ENCODE peak calls at places on chromosomes 4 and X, in seven cellular contexts. W is mesendoderm, O is neuronal stem cell, S is trophoblast cell, N is IMR-90, P is mesenchymal stem cell, F is H1. M is an unnamed sample.

GRCh38 chr4:8282134-8282641 is 12.6 kb downstream of the HTRA3 start:
- DNase-seq in N (no peak), S (no peak), O (no peak), P (no peak), F (no peak), W (no peak), M (no peak)

GRCh38 chr4:8319731-8320385 is 50.3 kb downstream of the HTRA3 start:
- DNase-seq in O (no peak), F (peak; percentile 23), W (no peak), S (no peak), P (no peak), N (no peak), M (no peak)

GRCh38 chrX:150934453-150934852 is 36.0 kb upstream of the CD99L2 start:
- DNase-seq in P (no peak), O (no peak), W (peak; percentile 91), F (no peak), S (no peak), N (peak; percentile 66), M (peak; percentile 81)

GRCh38 chr4:173507471-173508385 is 22.3 kb downstream of the HAND2 start:
- DNase-seq in F (peak; percentile 74), W (peak; percentile 34), O (no peak), P (no peak), S (no peak), N (no peak), M (no peak)

GRCh38 chrX:9728271-9728670 is 37.4 kb downstream of the GPR143 start:
- DNase-seq in N (no peak), W (no peak), P (no peak), F (no peak), S (no peak), O (no peak), M (no peak)

GRCh38 chr4:15333692-15334633 is 93.9 kb upstream of the C1QTNF7 start:
- DNase-seq in N (no peak), F (no peak), P (no peak), W (no peak), S (no peak), O (no peak), M (no peak)

GRCh38 chr4:160848901-160849735 is 1314.7 kb downstream of the FSTL5 start:
- DNase-seq in N (no peak), F (no peak), W (peak; percentile 60), S (no peak), P (peak; percentile 66), O (no peak), M (no peak)

GRCh38 chr4:106869551-106869950 is 166.6 kb downstream of the DKK2 start:
- DNase-seq in F (no peak), S (peak; percentile 9), W (no peak), O (no peak), P (peak; percentile 83), N (no peak), M (no peak)

GRCh38 chrX:68895339-68896250 is 66.8 kb downstream of the EFNB1 start:
- DNase-seq in F (no peak), N (peak; percentile 42), S (no peak), O (no peak), W (peak; percentile 53), P (peak; percentile 76), M (no peak)

GRCh38 chrX:72271091-72271490 is 6.0 kb downstream of the RPS4X start:
- DNase-seq in F (no peak), N (no peak), W (no peak), S (no peak), P (no peak), O (no peak), M (no peak)

GRCh38 chr4:184845367-184846011 is 19.7 kb upstream of the ACSL1 start:
- DNase-seq in N (peak; percentile 79), F (no peak), P (peak; percentile 77), W (no peak), S (peak; percentile 36), O (no peak), M (no peak)

GRCh38 chr4:73740353-73740778 is at the start of gene CXCL8:
- DNase-seq in N (peak; percentile 91), F (no peak), W (peak; percentile 13), P (peak; percentile 96), S (peak; percentile 81), O (no peak), M (no peak)

GRCh38 chr4:105709081-105709450 is 482 bp downstream of the GSTCD start:
- DNase-seq in S (peak; percentile 61), O (no peak), P (peak; percentile 58), W (peak; percentile 73), N (no peak), F (no peak), M (no peak)

GRCh38 chr4:3712112-3712805 is 53.9 kb upstream of the ADRA2C start:
- DNase-seq in P (no peak), W (no peak), O (no peak), N (no peak), S (no peak), F (no peak), M (no peak)

GRCh38 chr4:184237612-184238011 is 19.9 kb upstream of the ENPP6 start:
- DNase-seq in N (no peak), P (peak; percentile 17), F (no peak), S (no peak), W (no peak), O (no peak), M (no peak)

GRCh38 chrX:154731881-154732280 is 19.0 kb downstream of the GAB3 start:
- DNase-seq in W (peak; percentile 17), P (peak; percentile 62), S (peak; percentile 83), O (no peak), F (no peak), N (peak; percentile 45), M (no peak)

GRCh38 chrX:111743316-111743715 is 62.3 kb downstream of the ALG13 start:
- DNase-seq in P (no peak), S (peak; percentile 62), N (no peak), F (no peak), W (no peak), O (no peak), M (no peak)

GRCh38 chr4:8769645-8770517 is 101.8 kb downstream of the HMX1 start:
- DNase-seq in W (no peak), N (no peak), S (no peak), O (no peak), P (no peak), F (no peak), M (no peak)

GRCh38 chr4:5945936-5946335 is 53.0 kb upstream of the CRMP1 start:
- DNase-seq in F (no peak), W (no peak), O (no peak), P (no peak), S (no peak), N (no peak), M (no peak)
- H3K9ac ChIP-seq in F (no peak overlapping the region), W (no peak overlapping the region), O (no peak overlapping the region), P (no peak overlapping the region), S (no peak overlapping the region), N (no peak overlapping the region), M (no peak overlapping the region)

DNA sequence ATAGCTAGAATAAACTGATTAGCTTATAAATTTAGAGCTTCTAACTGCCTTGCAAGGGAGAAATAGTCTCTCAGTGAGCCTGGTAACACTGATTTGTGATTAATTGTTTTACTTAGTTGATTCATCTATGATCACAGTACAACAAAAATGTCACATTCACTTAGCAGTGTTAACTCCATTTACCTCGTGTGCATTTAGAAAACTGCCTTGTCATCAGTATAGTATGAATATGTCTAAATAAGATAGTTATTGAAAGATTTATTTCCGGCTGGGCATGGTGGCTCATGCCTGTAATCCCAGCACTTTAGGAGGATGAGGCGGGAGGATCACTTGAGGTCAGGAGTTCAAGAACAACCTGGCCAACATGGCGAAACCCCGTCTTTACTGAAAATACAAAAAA is 39.3 kb downstream of the FAM199X start:
- DNase-seq in P (no peak), N (no peak), S (no peak), F (no peak), O (no peak), W (no peak), M (no peak)
- H2AK5ac ChIP-seq in P (no peak overlapping the region), N (no peak overlapping the region), S (no peak overlapping the region), F (no peak overlapping the region), O (no peak overlapping the region), W (no peak overlapping the region), M (no peak overlapping the region)

GRCh38 chrX:79089897-79090584 is 54.4 kb upstream of the GPR174 start:
- DNase-seq in W (no peak), P (no peak), S (no peak), N (no peak), O (no peak), F (no peak), M (no peak)
- H2BK120ac ChIP-seq in W (no peak overlapping the region), P (no peak overlapping the region), S (no peak overlapping the region), N (no peak overlapping the region), O (no peak overlapping the region), F (no peak overlapping the region), M (no peak overlapping the region)

DNA sequence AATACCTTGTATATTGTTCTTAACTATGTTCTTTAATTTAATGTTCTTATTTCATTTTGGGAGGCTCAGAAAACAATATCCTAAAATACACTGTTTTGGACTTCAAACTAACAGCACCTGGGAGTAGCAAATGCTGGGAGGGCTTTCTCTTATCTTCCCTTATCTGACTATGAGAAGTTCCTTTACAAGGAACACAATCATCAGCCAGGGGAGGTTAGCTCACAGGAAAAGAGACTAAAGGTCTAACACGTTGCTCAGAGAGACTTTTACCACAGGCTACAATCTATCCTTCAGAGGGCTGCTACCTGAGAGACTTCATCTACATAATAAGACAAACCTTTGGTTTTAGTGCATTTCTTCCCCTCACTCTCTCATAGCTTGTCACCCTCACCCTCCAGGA is 35.7 kb downstream of the MEPE start:
- DNase-seq in P (no peak), N (no peak), O (no peak), W (peak; percentile 94), S (no peak), F (no peak), M (no peak)
- H3K9ac ChIP-seq in P (no peak overlapping the region), N (no peak overlapping the region), O (no peak overlapping the region), W (no peak overlapping the region), S (no peak overlapping the region), F (no peak overlapping the region), M (no peak overlapping the region)

GRCh38 chr4:82921795-82922194 is 21.3 kb downstream of the THAP9 start:
- DNase-seq in S (no peak), P (no peak), W (no peak), F (no peak), N (no peak), O (no peak), M (no peak)
- H2AK5ac ChIP-seq in S (no peak overlapping the region), P (no peak overlapping the region), W (no peak overlapping the region), F (no peak overlapping the region), N (no peak overlapping the region), O (no peak overlapping the region), M (no peak overlapping the region)

GRCh38 chrX:15579778-15580747 is 20.7 kb downstream of the ACE2 start:
- DNase-seq in W (peak; percentile 16), N (peak; percentile 4), O (no peak), S (peak; percentile 71), F (no peak), P (peak; percentile 1), M (no peak)
- H2BK120ac ChIP-seq in W (no peak overlapping the region), N (no peak overlapping the region), O (no peak overlapping the region), S (no peak overlapping the region), F (no peak overlapping the region), P (no peak overlapping the region), M (no peak overlapping the region)

GRCh38 chr4:180993179-180993841 is 1249.9 kb upstream of the TENM3 start:
- DNase-seq in S (no peak), W (peak; percentile 25), P (no peak), O (no peak), N (no peak), F (no peak), M (no peak)

GRCh38 chr4:180994722-180995121 is 1248.5 kb upstream of the TENM3 start:
- DNase-seq in P (no peak), N (no peak), S (no peak), F (no peak), O (no peak), W (no peak), M (no peak)

GRCh38 chr4:180990931-180991330 is 1252.3 kb upstream of the TENM3 start:
- DNase-seq in S (peak; percentile 24), P (no peak), W (no peak), O (no peak), F (no peak), N (no peak), M (no peak)
- H3K9ac ChIP-seq in S (no peak overlapping the region), P (no peak overlapping the region), W (no peak overlapping the region), O (no peak overlapping the region), F (no peak overlapping the region), N (no peak overlapping the region), M (no peak overlapping the region)

M was measured in H9.